ENCODE peak calls at places on chromosomes 3 and 15, in ten cellular contexts. H is fibroblast of pulmonary artery; C is naive thymus-derived CD4-positive, alpha-beta T cell; V is fibroblast of the aortic adventitia; D is iPS-NIHi11; G is ureter; N is SHP77 treated with DMSO at 0.1 percent for 48 hours; Y is amniotic stem cell; M is omental fat pad; P is HFFc6. L is an unnamed sample.

GRCh38 chr3:41681479-41681878 is 280.4 kb downstream of the ULK4 start:
- DNase-seq in H (peak), C (no peak), V (peak), D (peak), G (no peak), N (no peak), Y (peak), M (no peak), P (peak), L (no peak)

GRCh38 chr15:40108061-40108854 is 421 bp downstream of the BMF start:
- DNase-seq in H (peak), C (no peak), V (peak), D (no peak), G (peak), N (no peak), Y (no peak), M (peak), P (peak), L (peak)

GRCh38 chr15:22808761-22809280 is 22.4 kb downstream of the NIPA1 start:
- DNase-seq in H (no peak), C (no peak), V (no peak), D (no peak), G (no peak), N (no peak), Y (no peak), M (no peak), P (no peak), L (no peak)

GRCh38 chr3:43259626-43260025 is 26.7 kb upstream of the SNRK start:
- DNase-seq in H (no peak), C (no peak), V (no peak), D (no peak), G (no peak), N (no peak), Y (no peak), M (no peak), P (no peak), L (no peak)

GRCh38 chr15:84079885-84080777 is 155.4 kb upstream of the GOLGA6L4 start:
- DNase-seq in H (peak), C (peak), V (peak), D (peak), G (no peak), N (no peak), Y (no peak), M (no peak), P (no peak), L (peak)

GRCh38 chr3:195221015-195221853 is 49.7 kb downstream of the XXYLT1 start:
- DNase-seq in H (peak), C (no peak), V (peak), D (no peak), G (peak), N (no peak), Y (no peak), M (peak), P (no peak), L (no peak)

GRCh38 chr3:15426579-15427118 is 695 bp downstream of the METTL6 start:
- DNase-seq in H (no peak), C (no peak), V (no peak), D (no peak), G (no peak), N (no peak), Y (no peak), M (no peak), P (no peak), L (no peak)

GRCh38 chr15:91407237-91407889 is 307.3 kb downstream of the SV2B start:
- DNase-seq in H (peak), C (no peak), V (peak), D (peak), G (no peak), N (no peak), Y (no peak), M (no peak), P (no peak), L (no peak)